ENCODE peak calls at places on chromosome 5, in four cellular contexts. One of them, this sample, is unnamed.

GRCh38 chr5:2805080-2805479 is 53.6 kb upstream of the IRX2 start:
- DNase-seq in C1 segment of cervical spinal cord: no peak
- DNase-seq in endothelial cell of umbilical vein: no peak
- DNase-seq in dorsolateral prefrontal cortex: no peak
- DNase-seq in this sample: no peak

GRCh38 chr5:66864240-66864884 is 268.2 kb downstream of the MAST4 start:
- DNase-seq in C1 segment of cervical spinal cord: no peak
- DNase-seq in endothelial cell of umbilical vein: peak; percentile 86
- DNase-seq in dorsolateral prefrontal cortex: no peak
- DNase-seq in this sample: no peak

GRCh38 chr5:139181835-139182452 is 16.2 kb downstream of the SIL1 start:
- DNase-seq in C1 segment of cervical spinal cord: no peak
- DNase-seq in endothelial cell of umbilical vein: no peak
- DNase-seq in dorsolateral prefrontal cortex: no peak
- DNase-seq in this sample: no peak

GRCh38 chr5:154179846-154180710 is 10.5 kb upstream of the GALNT10 start:
- DNase-seq in C1 segment of cervical spinal cord: peak; percentile 22
- DNase-seq in endothelial cell of umbilical vein: peak; percentile 64
- DNase-seq in dorsolateral prefrontal cortex: no peak
- DNase-seq in this sample: no peak

GRCh38 chr5:179265529-179266290 is 79.6 kb downstream of the ADAMTS2 start:
- DNase-seq in C1 segment of cervical spinal cord: peak; percentile 9
- DNase-seq in endothelial cell of umbilical vein: no peak
- DNase-seq in dorsolateral prefrontal cortex: peak; percentile 62
- DNase-seq in this sample: no peak

GRCh38 chr5:124740991-124741583 is 5.4 kb downstream of the ZNF608 start:
- DNase-seq in C1 segment of cervical spinal cord: no peak
- DNase-seq in endothelial cell of umbilical vein: no peak
- DNase-seq in dorsolateral prefrontal cortex: no peak
- DNase-seq in this sample: no peak

GRCh38 chr5:144361406-144361805 is 190.7 kb downstream of the KCTD16 start:
- DNase-seq in C1 segment of cervical spinal cord: no peak
- DNase-seq in endothelial cell of umbilical vein: no peak
- DNase-seq in dorsolateral prefrontal cortex: no peak
- DNase-seq in this sample: no peak

GRCh38 chr5:105817906-105818305 is 1852.8 kb downstream of the EFNA5 start:
- DNase-seq in C1 segment of cervical spinal cord: no peak
- DNase-seq in endothelial cell of umbilical vein: no peak
- DNase-seq in dorsolateral prefrontal cortex: no peak
- DNase-seq in this sample: no peak

GRCh38 chr5:141051526-141051876 is 327 bp downstream of the PCDHB1 start:
- DNase-seq in C1 segment of cervical spinal cord: peak; percentile 1
- DNase-seq in endothelial cell of umbilical vein: no peak
- DNase-seq in dorsolateral prefrontal cortex: no peak
- DNase-seq in this sample: no peak

GRCh38 chr5:140631831-140632365 is 1.1 kb downstream of the CD14 start:
- DNase-seq in C1 segment of cervical spinal cord: no peak
- DNase-seq in endothelial cell of umbilical vein: no peak
- DNase-seq in dorsolateral prefrontal cortex: no peak
- DNase-seq in this sample: no peak

GRCh38 chr5:87243161-87243877 is 24.4 kb upstream of the RASA1 start:
- DNase-seq in C1 segment of cervical spinal cord: no peak
- DNase-seq in endothelial cell of umbilical vein: peak; percentile 34
- DNase-seq in dorsolateral prefrontal cortex: no peak
- DNase-seq in this sample: no peak

GRCh38 chr5:6469836-6470235 is 21.2 kb downstream of the UBE2QL1 start:
- DNase-seq in C1 segment of cervical spinal cord: no peak
- DNase-seq in endothelial cell of umbilical vein: no peak
- DNase-seq in dorsolateral prefrontal cortex: no peak
- DNase-seq in this sample: no peak

GRCh38 chr5:81525690-81526089 is 131.8 kb upstream of the ACOT12 start:
- DNase-seq in C1 segment of cervical spinal cord: no peak
- DNase-seq in endothelial cell of umbilical vein: no peak
- DNase-seq in dorsolateral prefrontal cortex: no peak
- DNase-seq in this sample: no peak

GRCh38 chr5:998975-999501 is 9.6 kb upstream of the NKD2 start:
- DNase-seq in C1 segment of cervical spinal cord: no peak
- DNase-seq in endothelial cell of umbilical vein: no peak
- DNase-seq in dorsolateral prefrontal cortex: no peak
- DNase-seq in this sample: no peak

GRCh38 chr5:77658662-77659061 is 20.1 kb upstream of the OTP start:
- DNase-seq in C1 segment of cervical spinal cord: no peak
- DNase-seq in endothelial cell of umbilical vein: no peak
- DNase-seq in dorsolateral prefrontal cortex: no peak
- DNase-seq in this sample: no peak

GRCh38 chr5:142746532-142746931 is 23.6 kb upstream of the ARHGAP26 start:
- DNase-seq in C1 segment of cervical spinal cord: no peak
- DNase-seq in endothelial cell of umbilical vein: no peak
- DNase-seq in dorsolateral prefrontal cortex: no peak
- DNase-seq in this sample: no peak

GRCh38 chr5:143023447-143024096 is 253.4 kb downstream of the ARHGAP26 start:
- DNase-seq in C1 segment of cervical spinal cord: no peak
- DNase-seq in endothelial cell of umbilical vein: no peak
- DNase-seq in dorsolateral prefrontal cortex: peak; percentile 17
- DNase-seq in this sample: peak; percentile 54

GRCh38 chr5:62718368-62718767 is 139.7 kb downstream of the LRRC70 start:
- DNase-seq in C1 segment of cervical spinal cord: no peak
- DNase-seq in endothelial cell of umbilical vein: no peak
- DNase-seq in dorsolateral prefrontal cortex: no peak
- DNase-seq in this sample: no peak

GRCh38 chr5:133565993-133566392 is 46.3 kb downstream of the FSTL4 start:
- DNase-seq in C1 segment of cervical spinal cord: no peak
- DNase-seq in endothelial cell of umbilical vein: peak; percentile 19
- DNase-seq in dorsolateral prefrontal cortex: no peak
- DNase-seq in this sample: no peak

GRCh38 chr5:143921525-143922311 is 109.8 kb downstream of the HMHB1 start:
- DNase-seq in C1 segment of cervical spinal cord: no peak
- DNase-seq in endothelial cell of umbilical vein: peak; percentile 31
- DNase-seq in dorsolateral prefrontal cortex: no peak
- DNase-seq in this sample: no peak

GRCh38 chr5:143495823-143496275 is 92.4 kb upstream of the NR3C1 start:
- DNase-seq in C1 segment of cervical spinal cord: no peak
- DNase-seq in endothelial cell of umbilical vein: peak; percentile 73
- DNase-seq in dorsolateral prefrontal cortex: no peak
- DNase-seq in this sample: no peak

GRCh38 chr5:172748341-172748843 is 22.6 kb downstream of the DUSP1 start:
- DNase-seq in C1 segment of cervical spinal cord: no peak
- DNase-seq in endothelial cell of umbilical vein: peak; percentile 96
- DNase-seq in dorsolateral prefrontal cortex: no peak
- DNase-seq in this sample: no peak

GRCh38 chr5:128378196-128378595 is 159.8 kb downstream of the FBN2 start:
- DNase-seq in C1 segment of cervical spinal cord: no peak
- DNase-seq in endothelial cell of umbilical vein: no peak
- DNase-seq in dorsolateral prefrontal cortex: no peak
- DNase-seq in this sample: no peak

GRCh38 chr5:83475540-83476469 is 4.3 kb downstream of the VCAN start:
- DNase-seq in C1 segment of cervical spinal cord: no peak
- DNase-seq in endothelial cell of umbilical vein: no peak
- DNase-seq in dorsolateral prefrontal cortex: no peak
- DNase-seq in this sample: no peak

GRCh38 chr5:177111720-177112394 is 21.7 kb upstream of the NSD1 start:
- DNase-seq in C1 segment of cervical spinal cord: peak; percentile 41
- DNase-seq in endothelial cell of umbilical vein: peak; percentile 63
- DNase-seq in dorsolateral prefrontal cortex: peak; percentile 44
- DNase-seq in this sample: peak; percentile 81

GRCh38 chr5:10678236-10678635 is 82.8 kb downstream of the DAP start:
- DNase-seq in C1 segment of cervical spinal cord: no peak
- DNase-seq in endothelial cell of umbilical vein: no peak
- DNase-seq in dorsolateral prefrontal cortex: no peak
- DNase-seq in this sample: no peak

GRCh38 chr5:128304121-128304520 is 220.6 kb downstream of the SLC12A2 start:
- DNase-seq in C1 segment of cervical spinal cord: no peak
- DNase-seq in endothelial cell of umbilical vein: peak; percentile 16
- DNase-seq in dorsolateral prefrontal cortex: no peak
- DNase-seq in this sample: no peak

GRCh38 chr5:132662925-132663770 is 5.2 kb downstream of the IL13 start:
- DNase-seq in C1 segment of cervical spinal cord: no peak
- DNase-seq in endothelial cell of umbilical vein: no peak
- DNase-seq in dorsolateral prefrontal cortex: no peak
- DNase-seq in this sample: no peak

GRCh38 chr5:75461679-75462078 is 49.8 kb downstream of the CERT1 start:
- DNase-seq in C1 segment of cervical spinal cord: no peak
- DNase-seq in endothelial cell of umbilical vein: no peak
- DNase-seq in dorsolateral prefrontal cortex: no peak
- DNase-seq in this sample: no peak

GRCh38 chr5:54095969-54096368 is 214.4 kb downstream of the ARL15 start:
- DNase-seq in C1 segment of cervical spinal cord: no peak
- DNase-seq in endothelial cell of umbilical vein: no peak
- DNase-seq in dorsolateral prefrontal cortex: no peak
- DNase-seq in this sample: no peak

GRCh38 chr5:56358046-56358445 is 124.9 kb upstream of the ANKRD55 start:
- DNase-seq in C1 segment of cervical spinal cord: no peak
- DNase-seq in endothelial cell of umbilical vein: no peak
- DNase-seq in dorsolateral prefrontal cortex: no peak
- DNase-seq in this sample: no peak

GRCh38 chr5:10701567-10702039 is 59.4 kb downstream of the DAP start:
- DNase-seq in C1 segment of cervical spinal cord: peak; percentile 11
- DNase-seq in endothelial cell of umbilical vein: peak; percentile 59
- DNase-seq in dorsolateral prefrontal cortex: no peak
- DNase-seq in this sample: peak; percentile 16

GRCh38 chr5:122392844-122393243 is 80.8 kb downstream of the SNCAIP start:
- DNase-seq in C1 segment of cervical spinal cord: no peak
- DNase-seq in endothelial cell of umbilical vein: no peak
- DNase-seq in dorsolateral prefrontal cortex: no peak
- DNase-seq in this sample: no peak

GRCh38 chr5:50699737-50700136 is 33.3 kb downstream of the PARP8 start:
- DNase-seq in C1 segment of cervical spinal cord: no peak
- DNase-seq in endothelial cell of umbilical vein: no peak
- DNase-seq in dorsolateral prefrontal cortex: no peak
- DNase-seq in this sample: no peak

GRCh38 chr5:119470851-119471451 is 18.7 kb downstream of the HSD17B4 start:
- DNase-seq in C1 segment of cervical spinal cord: peak; percentile 18
- DNase-seq in endothelial cell of umbilical vein: peak; percentile 60
- DNase-seq in dorsolateral prefrontal cortex: no peak
- DNase-seq in this sample: no peak

GRCh38 chr5:65646938-65647337 is 22.1 kb downstream of the SHLD3 start:
- DNase-seq in C1 segment of cervical spinal cord: no peak
- DNase-seq in endothelial cell of umbilical vein: no peak
- DNase-seq in dorsolateral prefrontal cortex: no peak
- DNase-seq in this sample: no peak

GRCh38 chr5:149682532-149683076 is 47.5 kb upstream of the PPARGC1B start:
- DNase-seq in C1 segment of cervical spinal cord: no peak
- DNase-seq in endothelial cell of umbilical vein: no peak
- DNase-seq in dorsolateral prefrontal cortex: no peak
- DNase-seq in this sample: no peak

GRCh38 chr5:116554764-116555163 is 19.9 kb downstream of the SEMA6A start:
- DNase-seq in C1 segment of cervical spinal cord: peak; percentile 69
- DNase-seq in endothelial cell of umbilical vein: no peak
- DNase-seq in dorsolateral prefrontal cortex: no peak
- DNase-seq in this sample: no peak

GRCh38 chr5:989961-990530 is 18.6 kb upstream of the NKD2 start:
- DNase-seq in C1 segment of cervical spinal cord: peak; percentile 6
- DNase-seq in endothelial cell of umbilical vein: peak; percentile 62
- DNase-seq in dorsolateral prefrontal cortex: no peak
- DNase-seq in this sample: peak; percentile 40

GRCh38 chr5:115932991-115933390 is 29.3 kb upstream of the LVRN start:
- DNase-seq in C1 segment of cervical spinal cord: no peak
- DNase-seq in endothelial cell of umbilical vein: no peak
- DNase-seq in dorsolateral prefrontal cortex: no peak
- DNase-seq in this sample: no peak